ENCODE peak calls at places on chromosomes 3 and 15, in six cellular contexts. F is neuronal stem cell, M is H9, H is IMR-90, Y is mesenchymal stem cell, S is trophoblast cell. B is an unnamed sample.

GRCh38 chr3:191005790-191006189 is 143.3 kb upstream of the GMNC start:
- DNase-seq in H (no peak), F (peak; percentile 36), M (peak; percentile 39), S (no peak), Y (no peak), B (peak; percentile 80)

GRCh38 chr3:122183521-122183892 is at the start of gene CASR:
- DNase-seq in M (peak; percentile 57), Y (no peak), F (no peak), S (no peak), H (no peak), B (peak; percentile 38)

GRCh38 chr3:123733341-123733740 is 148.5 kb upstream of the HACD2 start:
- DNase-seq in F (no peak), Y (no peak), S (no peak), H (no peak), M (no peak), B (no peak)

GRCh38 chr15:99729920-99730319 is 3.3 kb downstream of the LYSMD4 start:
- DNase-seq in M (no peak), H (peak; percentile 61), F (no peak), Y (peak; percentile 52), S (peak; percentile 30), B (peak; percentile 65)

GRCh38 chr3:134952372-134952771 is 157.3 kb downstream of the EPHB1 start:
- DNase-seq in M (no peak), S (no peak), Y (no peak), H (no peak), F (no peak), B (no peak)

GRCh38 chr3:160676547-160677303 is at the start of gene ARL14:
- DNase-seq in H (peak; percentile 68), F (no peak), Y (peak; percentile 37), S (peak; percentile 56), M (no peak), B (peak; percentile 95)

GRCh38 chr15:25933456-25934158 is 70.5 kb upstream of the ATP10A start:
- DNase-seq in M (peak; percentile 86), F (peak; percentile 51), S (peak; percentile 70), Y (peak; percentile 6), H (peak; percentile 87), B (peak; percentile 92)

GRCh38 chr3:38086496-38086895 is 47.5 kb downstream of the DLEC1 start:
- DNase-seq in Y (no peak), M (no peak), H (no peak), F (no peak), S (no peak), B (no peak)

GRCh38 chr15:76134537-76134936 is 74.8 kb downstream of the TMEM266 start:
- DNase-seq in M (no peak), H (no peak), S (peak; percentile 61), F (no peak), Y (no peak), B (no peak)

GRCh38 chr3:10470666-10471336 is 34.6 kb downstream of the ATP2B2 start:
- DNase-seq in Y (no peak), M (peak; percentile 65), F (peak; percentile 79), H (no peak), S (no peak), B (peak; percentile 69)

GRCh38 chr15:43212951-43213350 is 7.9 kb downstream of the EPB42 start:
- DNase-seq in M (no peak), H (no peak), Y (no peak), F (no peak), S (no peak), B (no peak)

GRCh38 chr3:23710555-23710954 is 95.2 kb upstream of the UBE2E1 start:
- DNase-seq in F (no peak), M (peak; percentile 86), Y (peak; percentile 99), H (peak; percentile 98), S (peak; percentile 96), B (peak; percentile 98)

GRCh38 chr15:96345560-96346389 is 15.3 kb downstream of the NR2F2 start:
- DNase-seq in S (peak; percentile 58), F (no peak), M (peak; percentile 70), Y (peak; percentile 90), H (peak; percentile 83), B (peak; percentile 85)

GRCh38 chr3:49554639-49555265 is 475 bp downstream of the BSN start:
- DNase-seq in H (peak; percentile 10), Y (peak; percentile 39), M (peak; percentile 62), S (peak; percentile 64), F (peak; percentile 79), B (peak; percentile 44)

GRCh38 chr3:64685800-64686445 is 1.9 kb downstream of the ADAMTS9 start:
- DNase-seq in S (peak; percentile 17), F (peak; percentile 94), M (peak; percentile 94), H (peak; percentile 88), Y (peak; percentile 97), B (peak; percentile 94)

GRCh38 chr3:153513236-153513635 is 351.2 kb downstream of the RAP2B start:
- DNase-seq in H (no peak), Y (peak; percentile 2), S (peak; percentile 9), M (no peak), F (no peak), B (peak; percentile 58)

GRCh38 chr15:81027200-81027599 is 26.5 kb downstream of the TLNRD1 start:
- DNase-seq in Y (no peak), S (peak; percentile 86), F (no peak), M (no peak), H (peak; percentile 24), B (peak; percentile 43)

GRCh38 chr15:89385596-89386242 is 51.1 kb upstream of the POLG start:
- DNase-seq in Y (no peak), H (no peak), M (no peak), S (peak; percentile 29), F (no peak), B (no peak)

GRCh38 chr3:13338231-13338630 is 81.9 kb downstream of the NUP210 start:
- DNase-seq in Y (no peak), F (no peak), M (no peak), S (no peak), H (peak; percentile 18), B (peak; percentile 14)
- H3K4me2 ChIP-seq in Y (no peak overlapping the region), F (no peak overlapping the region), M (no peak overlapping the region), S (no peak overlapping the region), H (no peak overlapping the region), B (no peak overlapping the region)

GRCh38 chr15:31254431-31255175 is 72.0 kb upstream of the KLF13 start:
- DNase-seq in F (no peak), Y (no peak), M (no peak), H (peak; percentile 37), S (no peak), B (no peak)
- H3K23ac ChIP-seq in F (no peak overlapping the region), Y (no peak overlapping the region), M (no peak overlapping the region), H (no peak overlapping the region), S (no peak overlapping the region), B (no peak overlapping the region)

DNA sequence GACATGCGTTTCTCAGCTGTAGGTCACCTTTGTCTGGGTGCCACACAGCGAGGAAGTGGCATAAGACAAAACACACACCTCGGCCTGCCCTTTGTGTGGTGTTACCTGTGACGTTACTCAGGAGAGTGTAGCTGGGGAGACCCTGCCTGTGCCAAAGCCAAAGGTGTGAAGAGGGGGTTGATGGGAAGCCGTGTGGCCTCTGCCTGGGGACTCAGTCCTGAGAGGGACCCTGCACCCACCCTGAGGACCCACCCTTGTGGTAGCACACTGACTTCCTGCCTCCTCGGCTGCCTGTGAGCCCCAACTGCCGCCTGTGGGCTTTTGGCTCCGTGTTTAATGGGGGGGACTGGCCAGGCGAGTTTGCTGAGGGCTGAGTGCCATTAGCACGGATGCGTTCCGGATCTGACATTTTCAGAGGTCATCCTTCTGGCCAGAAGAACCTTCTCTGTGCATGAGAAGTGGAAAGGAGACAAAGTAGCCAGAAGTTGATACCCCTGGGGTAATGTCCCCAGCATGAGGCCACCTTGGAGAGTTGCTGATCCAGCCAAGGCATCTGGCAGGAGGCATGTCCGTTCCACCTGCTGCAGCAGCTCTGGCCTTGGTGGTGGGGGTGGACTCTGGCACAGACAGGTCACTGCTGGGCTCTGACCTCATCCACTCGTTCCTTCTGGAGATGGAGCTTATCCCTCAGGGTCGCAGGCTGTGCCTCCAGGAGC is 51.8 kb upstream of the FURIN start:
- DNase-seq in F (no peak), M (no peak), Y (no peak), S (no peak), H (no peak), B (no peak)
- H4K8ac ChIP-seq in F (no peak overlapping the region), M (no peak overlapping the region), Y (no peak overlapping the region), S (no peak overlapping the region), H (no peak overlapping the region), B (no peak overlapping the region)

DNA sequence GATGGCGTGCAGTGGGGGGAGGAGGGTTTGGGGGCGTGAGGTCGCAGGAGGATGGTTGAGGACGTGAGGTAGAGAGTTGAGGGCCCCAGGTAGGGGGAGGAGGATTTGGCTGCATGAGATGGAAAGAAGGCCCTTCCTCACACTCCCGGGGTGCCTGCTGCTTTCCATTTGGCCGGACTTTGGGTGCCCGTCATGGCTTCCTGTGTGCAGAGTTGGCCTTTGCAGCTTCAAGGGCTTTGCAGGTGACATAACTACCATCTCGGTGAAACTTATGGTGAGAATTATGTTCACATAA is 1.7 kb downstream of the MLF1 start:
- DNase-seq in F (no peak), S (no peak), H (no peak), M (no peak), Y (no peak), B (no peak)
- H3K4me2 ChIP-seq in F (no peak overlapping the region), S (no peak overlapping the region), H (no peak overlapping the region), M (no peak overlapping the region), Y (no peak overlapping the region), B (no peak overlapping the region)

B was measured in mesendoderm.